ENCODE peak calls at places on chromosomes 16 and 17, in four cellular contexts. One of them, this sample, is unnamed.
A peak's percentile ranks its signal among the peaks of the same experiment; 100 is the strongest.

GRCh38 chr17:44193326-44194084 is 6.2 kb downstream of the ATXN7L3 start:
- DNase-seq in heart left ventricle: no peak
- DNase-seq in GM23338: no peak
- DNase-seq in hepatocyte: no peak
- DNase-seq in this sample: no peak

GRCh38 chr17:3574231-3574630 is 16.6 kb upstream of the TRPV3 start:
- DNase-seq in GM23338: no peak
- DNase-seq in hepatocyte: no peak
- DNase-seq in heart left ventricle: no peak
- DNase-seq in this sample: no peak

GRCh38 chr16:66189951-66190350 is 176.5 kb upstream of the CDH5 start:
- DNase-seq in hepatocyte: no peak
- DNase-seq in GM23338: no peak
- DNase-seq in heart left ventricle: no peak
- DNase-seq in this sample: peak; percentile 97

GRCh38 chr16:69669577-69669976 is 56.8 kb downstream of the NQO1 start:
- DNase-seq in hepatocyte: peak; percentile 10
- DNase-seq in GM23338: no peak
- DNase-seq in heart left ventricle: no peak
- DNase-seq in this sample: peak; percentile 11

GRCh38 chr17:7146115-7146514 is 31.5 kb upstream of the ASGR2 start:
- DNase-seq in hepatocyte: no peak
- DNase-seq in GM23338: peak; percentile 74
- DNase-seq in heart left ventricle: no peak
- DNase-seq in this sample: no peak

GRCh38 chr16:252366-253337 is 18.0 kb downstream of the FAM234A start:
- DNase-seq in hepatocyte: peak; percentile 46
- DNase-seq in GM23338: no peak
- DNase-seq in heart left ventricle: no peak
- DNase-seq in this sample: no peak

GRCh38 chr16:19294156-19294649 is 8.7 kb downstream of the CLEC19A start:
- DNase-seq in heart left ventricle: no peak
- DNase-seq in GM23338: no peak
- DNase-seq in hepatocyte: peak; percentile 26
- DNase-seq in this sample: peak; percentile 13

GRCh38 chr16:85385463-85386331 is 227.4 kb upstream of the GSE1 start:
- DNase-seq in hepatocyte: no peak
- DNase-seq in GM23338: no peak
- DNase-seq in heart left ventricle: peak; percentile 54
- DNase-seq in this sample: no peak

GRCh38 chr17:4136373-4136772 is 6.5 kb downstream of the ZZEF1 start:
- DNase-seq in hepatocyte: no peak
- DNase-seq in heart left ventricle: no peak
- DNase-seq in GM23338: no peak
- DNase-seq in this sample: peak; percentile 21

GRCh38 chr16:64051826-64052225 is 1070.0 kb downstream of the CDH11 start:
- DNase-seq in GM23338: peak; percentile 65
- DNase-seq in heart left ventricle: no peak
- DNase-seq in hepatocyte: peak; percentile 10
- DNase-seq in this sample: peak; percentile 6

GRCh38 chr16:70594569-70594968 is 51.8 kb upstream of the IL34 start:
- DNase-seq in heart left ventricle: peak; percentile 44
- DNase-seq in GM23338: no peak
- DNase-seq in hepatocyte: no peak
- DNase-seq in this sample: no peak

GRCh38 chr16:82456683-82457082 is 170.1 kb upstream of the CDH13 start:
- DNase-seq in heart left ventricle: no peak
- DNase-seq in hepatocyte: peak; percentile 86
- DNase-seq in GM23338: peak; percentile 82
- DNase-seq in this sample: peak; percentile 34

GRCh38 chr17:61583242-61583641 is 7.8 kb downstream of the NACA2 start:
- DNase-seq in heart left ventricle: no peak
- DNase-seq in GM23338: peak; percentile 35
- DNase-seq in hepatocyte: peak; percentile 62
- DNase-seq in this sample: peak; percentile 76

GRCh38 chr16:31479752-31480151 is 3.2 kb upstream of the SLC5A2 start:
- DNase-seq in GM23338: no peak
- DNase-seq in hepatocyte: no peak
- DNase-seq in heart left ventricle: no peak
- DNase-seq in this sample: no peak

GRCh38 chr16:84321932-84322331 is 27.3 kb downstream of the WFDC1 start:
- DNase-seq in heart left ventricle: no peak
- DNase-seq in GM23338: no peak
- DNase-seq in hepatocyte: no peak
- DNase-seq in this sample: no peak

GRCh38 chr16:86391987-86392386 is 118.3 kb upstream of the FOXF1 start:
- DNase-seq in hepatocyte: no peak
- DNase-seq in GM23338: no peak
- DNase-seq in heart left ventricle: no peak
- DNase-seq in this sample: peak; percentile 67

GRCh38 chr16:66014221-66014620 is 352.3 kb upstream of the CDH5 start:
- DNase-seq in hepatocyte: no peak
- DNase-seq in GM23338: no peak
- DNase-seq in heart left ventricle: no peak
- DNase-seq in this sample: peak; percentile 58

GRCh38 chr17:19534562-19535149 is 1.0 kb downstream of the SLC47A1 start:
- DNase-seq in heart left ventricle: no peak
- DNase-seq in GM23338: no peak
- DNase-seq in hepatocyte: no peak
- DNase-seq in this sample: no peak
- H3K4me3 ChIP-seq in heart left ventricle: peak overlapping the region; percentile 41
- H3K4me3 ChIP-seq in GM23338: peak overlapping the region; percentile 66
- H3K4me3 ChIP-seq in hepatocyte: peak overlapping the region; percentile 61
- H3K4me3 ChIP-seq in this sample: no peak overlapping the region

DNA sequence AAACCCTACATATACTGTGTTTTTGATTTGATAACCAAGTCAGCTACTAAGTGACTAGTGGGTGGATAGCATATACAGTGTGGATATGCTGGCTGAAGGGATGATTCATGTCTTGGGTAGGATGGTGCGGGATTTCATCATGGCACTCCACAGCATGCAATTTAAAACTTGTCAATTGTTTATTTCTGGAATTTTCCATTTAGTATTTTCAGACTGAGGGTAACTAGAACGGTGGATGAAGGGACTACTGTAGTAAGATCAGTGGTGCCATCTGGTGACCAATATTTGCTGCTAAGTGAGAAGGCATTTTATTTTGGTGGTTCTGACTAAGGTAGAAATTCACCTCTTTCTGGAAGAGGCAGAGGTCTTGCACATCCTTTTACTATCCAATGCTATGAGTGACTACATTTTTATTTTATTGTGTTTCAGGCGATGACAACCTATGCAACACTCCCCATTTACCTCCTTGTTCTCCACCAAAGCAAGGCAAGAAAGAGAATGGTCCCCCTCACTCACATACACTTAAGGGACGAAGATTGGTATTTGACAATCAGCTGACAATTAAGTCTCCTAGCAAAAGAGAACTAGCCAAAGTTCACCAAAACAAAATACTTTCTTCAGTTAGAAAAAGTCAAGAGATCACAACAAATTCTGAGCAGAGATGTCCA is 3.1 kb downstream of the CDC6 start:
- DNase-seq in hepatocyte: peak; percentile 86
- DNase-seq in GM23338: peak; percentile 78
- DNase-seq in heart left ventricle: no peak
- DNase-seq in this sample: peak; percentile 93
- TF ChIP-seq CTCF in hepatocyte: peak; percentile 73
- TF ChIP-seq CTCF in GM23338: peak; percentile 54
- TF ChIP-seq CTCF in heart left ventricle: peak; percentile 74
- TF ChIP-seq CTCF in this sample: peak; percentile 80

GRCh38 chr17:32929588-32929987 is 1.6 kb downstream of the TMEM98 start:
- DNase-seq in hepatocyte: no peak
- DNase-seq in GM23338: no peak
- DNase-seq in heart left ventricle: no peak
- DNase-seq in this sample: no peak
- H3K4me3 ChIP-seq in hepatocyte: peak overlapping the region; percentile 88
- H3K4me3 ChIP-seq in GM23338: peak overlapping the region; percentile 71
- H3K4me3 ChIP-seq in heart left ventricle: no peak overlapping the region
- H3K4me3 ChIP-seq in this sample: peak overlapping the region; percentile 43

GRCh38 chr17:67606896-67607604 is 110.7 kb upstream of the NOL11 start:
- DNase-seq in hepatocyte: no peak
- DNase-seq in heart left ventricle: peak; percentile 58
- DNase-seq in GM23338: peak; percentile 32
- DNase-seq in this sample: no peak
- TF ChIP-seq CTCF in hepatocyte: no peak
- TF ChIP-seq CTCF in heart left ventricle: no peak
- TF ChIP-seq CTCF in GM23338: no peak
- TF ChIP-seq CTCF in this sample: no peak

GRCh38 chr17:32558997-32559650 is 72.3 kb downstream of the CDK5R1 start:
- DNase-seq in hepatocyte: no peak
- DNase-seq in GM23338: no peak
- DNase-seq in heart left ventricle: no peak
- DNase-seq in this sample: no peak
- H3K4me3 ChIP-seq in hepatocyte: no peak overlapping the region
- H3K4me3 ChIP-seq in GM23338: no peak overlapping the region
- H3K4me3 ChIP-seq in heart left ventricle: no peak overlapping the region
- H3K4me3 ChIP-seq in this sample: no peak overlapping the region

GRCh38 chr17:58396173-58396572 is 21.2 kb downstream of the RNF43 start:
- DNase-seq in GM23338: no peak
- DNase-seq in hepatocyte: no peak
- DNase-seq in heart left ventricle: no peak
- DNase-seq in this sample: no peak
- TF ChIP-seq CTCF in GM23338: no peak
- TF ChIP-seq CTCF in hepatocyte: no peak
- TF ChIP-seq CTCF in heart left ventricle: no peak
- TF ChIP-seq CTCF in this sample: no peak

DNA sequence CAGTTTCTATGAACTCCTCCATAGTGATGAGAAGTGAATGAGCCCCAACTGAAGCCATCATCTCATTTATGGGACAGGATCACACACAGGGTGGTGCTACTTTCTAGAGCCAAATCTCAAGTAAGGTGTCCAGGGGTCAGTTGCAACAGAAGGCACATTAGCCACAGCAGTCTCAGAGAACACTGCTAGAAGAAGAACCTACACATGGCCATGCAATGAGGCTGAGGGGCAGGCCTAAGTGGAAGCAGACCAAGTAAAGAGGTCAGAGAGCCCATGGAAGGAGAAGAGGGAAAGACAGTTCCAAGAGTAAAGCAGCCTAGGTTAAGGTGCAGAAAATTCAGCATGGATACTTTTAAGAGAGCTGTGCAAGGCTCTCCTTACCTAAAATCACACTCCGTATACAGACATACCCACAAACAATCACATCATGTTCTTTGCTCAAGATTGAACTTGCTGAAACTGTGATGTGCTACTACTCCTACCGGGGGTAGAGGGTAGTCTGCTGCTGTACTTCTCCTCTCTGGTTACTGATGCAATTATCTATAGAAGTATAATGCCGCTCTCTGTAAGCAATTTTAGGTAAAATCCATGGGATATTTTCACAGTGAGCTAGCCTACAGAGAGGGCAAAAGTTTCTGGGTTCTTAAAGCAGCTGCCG is 1.7 kb downstream of the ABCA8 start:
- DNase-seq in heart left ventricle: no peak
- DNase-seq in hepatocyte: no peak
- DNase-seq in GM23338: no peak
- DNase-seq in this sample: no peak
- H3K4me3 ChIP-seq in heart left ventricle: peak overlapping the region; percentile 47
- H3K4me3 ChIP-seq in hepatocyte: no peak overlapping the region
- H3K4me3 ChIP-seq in GM23338: no peak overlapping the region
- H3K4me3 ChIP-seq in this sample: no peak overlapping the region

DNA sequence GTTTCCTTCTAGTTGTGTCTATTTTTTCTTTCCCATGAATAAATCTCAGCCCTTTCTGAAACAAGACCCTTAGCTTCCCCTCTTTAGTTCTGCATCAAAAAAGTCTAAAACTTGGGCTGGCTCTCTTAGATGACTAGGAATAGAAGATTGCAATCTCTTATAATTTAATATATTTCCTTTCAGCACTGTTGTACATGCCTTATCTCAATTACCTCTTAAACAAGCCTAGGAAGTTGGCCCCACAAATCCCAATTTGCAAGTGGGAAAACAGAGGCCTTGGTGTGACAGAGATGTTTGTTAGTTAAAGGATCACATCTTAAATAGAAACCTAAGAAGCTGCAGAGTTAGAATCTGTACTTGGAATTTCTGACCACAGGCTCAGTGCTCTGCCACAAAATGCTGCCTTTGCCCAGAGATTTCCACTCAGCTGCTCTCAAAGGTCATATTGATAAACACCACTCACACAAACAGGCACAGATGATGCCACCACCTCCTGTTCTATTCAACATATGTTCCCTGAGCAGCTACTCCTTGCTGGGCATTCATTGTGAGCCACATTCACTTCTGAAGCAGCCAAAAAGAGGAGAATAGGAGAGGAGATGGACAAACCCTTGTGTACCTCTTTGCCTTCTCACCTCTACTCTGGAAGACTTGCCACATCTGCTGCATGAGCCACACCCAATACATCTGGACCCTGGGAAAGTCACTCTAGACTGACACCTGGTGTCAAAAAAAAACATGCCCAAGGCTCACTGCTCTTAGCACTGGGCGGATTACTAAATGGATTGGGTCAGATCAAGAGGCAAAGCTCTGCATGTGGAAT is 5.5 kb downstream of the CCDC182 start:
- DNase-seq in hepatocyte: peak; percentile 58
- DNase-seq in heart left ventricle: no peak
- DNase-seq in GM23338: peak; percentile 77
- DNase-seq in this sample: peak; percentile 22
- TF ChIP-seq CTCF in hepatocyte: peak; percentile 48
- TF ChIP-seq CTCF in heart left ventricle: no peak
- TF ChIP-seq CTCF in GM23338: peak; percentile 57
- TF ChIP-seq CTCF in this sample: peak; percentile 31

DNA sequence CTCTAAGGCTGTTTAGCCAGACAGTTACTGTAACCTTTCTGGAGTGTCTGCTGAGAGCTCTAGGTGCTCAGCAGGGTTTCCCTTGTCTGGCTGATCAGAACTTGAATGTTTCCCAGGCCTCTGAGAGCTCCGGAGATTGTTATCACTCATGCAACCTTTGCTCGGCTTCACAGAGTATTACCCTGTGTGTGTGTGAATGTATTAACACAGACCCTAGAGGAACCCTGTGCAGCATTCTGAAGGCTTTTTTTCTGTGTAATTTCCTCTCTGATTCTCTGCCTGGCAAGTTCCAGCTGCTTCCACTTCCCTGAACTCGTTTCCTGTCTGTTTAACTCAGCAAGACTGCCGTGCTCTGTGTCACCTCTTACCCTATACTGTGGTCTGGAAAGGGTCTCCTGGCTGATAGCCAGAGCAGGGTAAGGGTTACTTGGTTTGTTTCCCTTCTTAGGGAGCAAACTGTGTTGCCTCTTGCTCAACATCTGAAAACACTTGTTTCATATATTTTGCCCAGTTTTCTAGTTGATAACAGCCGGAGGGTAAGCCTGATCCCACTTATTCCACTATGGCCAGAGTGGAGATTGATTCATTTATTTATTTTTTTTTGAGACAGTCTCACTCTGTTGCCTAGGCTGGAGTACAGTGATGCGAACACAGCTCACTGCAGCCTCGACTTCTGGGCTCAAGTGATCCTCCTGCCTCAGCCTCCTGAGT is 21.7 kb downstream of the PRMT7 start:
- DNase-seq in hepatocyte: peak; percentile 65
- DNase-seq in heart left ventricle: no peak
- DNase-seq in GM23338: no peak
- DNase-seq in this sample: peak; percentile 55
- H3K4me3 ChIP-seq in hepatocyte: no peak overlapping the region
- H3K4me3 ChIP-seq in heart left ventricle: no peak overlapping the region
- H3K4me3 ChIP-seq in GM23338: no peak overlapping the region
- H3K4me3 ChIP-seq in this sample: no peak overlapping the region

DNA sequence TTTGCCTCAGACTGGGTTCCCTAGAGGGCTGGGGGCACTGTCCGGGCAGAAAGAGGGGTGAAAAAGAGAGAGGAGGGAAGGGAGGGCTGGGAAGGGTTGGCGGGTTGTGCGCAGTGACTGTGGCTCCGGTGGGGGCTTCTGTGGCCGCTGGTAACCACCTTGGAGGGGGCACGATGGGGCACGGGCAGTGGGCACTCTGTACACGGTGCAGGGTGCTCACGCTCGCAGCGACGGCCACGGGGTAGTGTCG is 591 bp downstream of the PLLP start:
- DNase-seq in GM23338: no peak
- DNase-seq in hepatocyte: no peak
- DNase-seq in heart left ventricle: no peak
- DNase-seq in this sample: no peak
- TF ChIP-seq CTCF in GM23338: no peak
- TF ChIP-seq CTCF in hepatocyte: no peak
- TF ChIP-seq CTCF in heart left ventricle: no peak
- TF ChIP-seq CTCF in this sample: no peak